ENCODE peak calls at places on chromosomes 16 and 17, in seven cellular contexts. V, D, S, N, C, P and X are unnamed samples.
A peak's percentile ranks its signal among the peaks of the same experiment; 100 is the strongest.

GRCh38 chr17:36008998-36009665 is 7.8 kb upstream of the CCL15 start:
- DNase-seq in V (peak; percentile 12), D (peak; percentile 9), S (no peak), N (peak; percentile 7), C (no peak), P (no peak), X (peak; percentile 50)

GRCh38 chr16:48611329-48612137 is 1.6 kb upstream of the N4BP1 start:
- DNase-seq in V (no peak), D (peak; percentile 89), S (no peak), N (no peak), C (peak; percentile 97), P (no peak), X (peak; percentile 71)

GRCh38 chr17:48818361-48818841 is 1.4 kb upstream of the TTLL6 start:
- DNase-seq in V (no peak), D (peak; percentile 24), S (no peak), N (no peak), C (no peak), P (no peak), X (peak; percentile 90)

GRCh38 chr17:80575057-80575875 is 30.6 kb downstream of the RPTOR start:
- DNase-seq in V (peak; percentile 89), D (peak; percentile 88), S (peak; percentile 86), N (peak; percentile 85), C (peak; percentile 90), P (peak; percentile 58), X (peak; percentile 93)

GRCh38 chr17:43312011-43312410 is 78.2 kb upstream of the RNU2-1 start:
- DNase-seq in V (no peak), D (no peak), S (no peak), N (no peak), C (no peak), P (no peak), X (no peak)

GRCh38 chr16:85330694-85331188 is 218.5 kb upstream of the CIBAR2 start:
- DNase-seq in V (peak; percentile 86), D (peak; percentile 98), S (peak; percentile 67), N (peak; percentile 97), C (peak; percentile 27), P (no peak), X (peak; percentile 85)

GRCh38 chr17:37493249-37494027 is 3.7 kb downstream of the DUSP14 start:
- DNase-seq in V (peak; percentile 94), D (no peak), S (no peak), N (peak; percentile 73), C (peak; percentile 85), P (no peak), X (no peak)

GRCh38 chr16:81366316-81366932 is 51.7 kb downstream of the GAN start:
- DNase-seq in V (peak; percentile 59), D (peak; percentile 34), S (peak; percentile 21), N (peak; percentile 52), C (peak; percentile 17), P (no peak), X (no peak)

GRCh38 chr17:21300601-21301571 is 16.4 kb downstream of the MAP2K3 start:
- DNase-seq in V (no peak), D (no peak), S (no peak), N (no peak), C (no peak), P (no peak), X (no peak)

GRCh38 chr16:66043326-66043725 is 323.2 kb upstream of the CDH5 start:
- DNase-seq in V (no peak), D (no peak), S (no peak), N (no peak), C (no peak), P (no peak), X (no peak)

GRCh38 chr17:36849871-36850348 is 87.4 kb upstream of the LHX1 start:
- DNase-seq in V (peak; percentile 63), D (peak; percentile 97), S (no peak), N (peak; percentile 86), C (no peak), P (no peak), X (no peak)

GRCh38 chr16:78957328-78958100 is 643.0 kb downstream of the MAF start:
- DNase-seq in V (no peak), D (no peak), S (peak; percentile 52), N (no peak), C (peak; percentile 40), P (no peak), X (no peak)

GRCh38 chr17:81487487-81488275 is 24.9 kb downstream of the ACTG1 start:
- DNase-seq in V (peak; percentile 60), D (peak; percentile 75), S (peak; percentile 75), N (peak; percentile 66), C (peak; percentile 53), P (no peak), X (peak; percentile 81)

GRCh38 chr17:56642424-56642823 is 48.9 kb downstream of the NOG start:
- DNase-seq in V (no peak), D (no peak), S (no peak), N (no peak), C (no peak), P (no peak), X (no peak)

GRCh38 chr16:48829911-48830310 is 219.9 kb upstream of the N4BP1 start:
- DNase-seq in V (no peak), D (no peak), S (no peak), N (no peak), C (no peak), P (no peak), X (no peak)

GRCh38 chr16:14284930-14285541 is 213.9 kb downstream of the MRTFB start:
- DNase-seq in V (no peak), D (peak; percentile 82), S (no peak), N (peak; percentile 79), C (peak; percentile 76), P (no peak), X (peak; percentile 72)

GRCh38 chr17:7750321-7750821 is 32.8 kb downstream of the DNAH2 start:
- DNase-seq in V (peak; percentile 89), D (no peak), S (no peak), N (peak; percentile 90), C (peak; percentile 28), P (no peak), X (no peak)

GRCh38 chr17:3037259-3037658 is 26.1 kb downstream of the OR1D5 start:
- DNase-seq in V (no peak), D (no peak), S (no peak), N (no peak), C (no peak), P (no peak), X (no peak)
- H3K18ac ChIP-seq in V (no peak overlapping the region), D (no peak overlapping the region), S (peak overlapping the region; percentile 44), N (no peak overlapping the region), C (no peak overlapping the region), P (no peak overlapping the region), X (no peak overlapping the region)

DNA sequence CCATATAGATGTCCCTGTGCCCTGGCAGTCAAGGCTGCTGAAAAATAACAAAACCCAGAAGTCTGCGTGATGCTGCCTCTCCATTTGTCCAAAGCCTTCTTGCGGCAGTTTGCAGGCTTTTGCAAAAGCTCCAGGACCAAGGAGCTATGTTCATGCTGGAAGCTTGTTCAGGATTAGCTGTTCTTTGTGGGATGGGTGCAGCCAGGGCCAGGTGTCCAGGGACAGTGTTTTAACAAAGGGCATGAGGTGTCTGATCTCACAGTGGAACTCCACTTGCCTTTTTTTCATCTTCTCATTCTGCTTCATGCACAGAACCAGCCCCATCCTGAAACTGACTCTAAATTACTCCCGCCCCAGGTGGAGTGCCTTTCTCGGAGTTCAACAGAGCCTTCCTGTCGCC is 31.7 kb upstream of the STH start:
- DNase-seq in V (no peak), D (no peak), S (no peak), N (no peak), C (no peak), P (no peak), X (no peak)
- H3K18ac ChIP-seq in V (no peak overlapping the region), D (no peak overlapping the region), S (no peak overlapping the region), N (no peak overlapping the region), C (no peak overlapping the region), P (no peak overlapping the region), X (no peak overlapping the region)

GRCh38 chr16:13262270-13263090 is 361.1 kb downstream of the SHISA9 start:
- DNase-seq in V (no peak), D (no peak), S (no peak), N (no peak), C (no peak), P (no peak), X (no peak)
- H3K18ac ChIP-seq in V (no peak overlapping the region), D (no peak overlapping the region), S (no peak overlapping the region), N (no peak overlapping the region), C (no peak overlapping the region), P (no peak overlapping the region), X (no peak overlapping the region)

DNA sequence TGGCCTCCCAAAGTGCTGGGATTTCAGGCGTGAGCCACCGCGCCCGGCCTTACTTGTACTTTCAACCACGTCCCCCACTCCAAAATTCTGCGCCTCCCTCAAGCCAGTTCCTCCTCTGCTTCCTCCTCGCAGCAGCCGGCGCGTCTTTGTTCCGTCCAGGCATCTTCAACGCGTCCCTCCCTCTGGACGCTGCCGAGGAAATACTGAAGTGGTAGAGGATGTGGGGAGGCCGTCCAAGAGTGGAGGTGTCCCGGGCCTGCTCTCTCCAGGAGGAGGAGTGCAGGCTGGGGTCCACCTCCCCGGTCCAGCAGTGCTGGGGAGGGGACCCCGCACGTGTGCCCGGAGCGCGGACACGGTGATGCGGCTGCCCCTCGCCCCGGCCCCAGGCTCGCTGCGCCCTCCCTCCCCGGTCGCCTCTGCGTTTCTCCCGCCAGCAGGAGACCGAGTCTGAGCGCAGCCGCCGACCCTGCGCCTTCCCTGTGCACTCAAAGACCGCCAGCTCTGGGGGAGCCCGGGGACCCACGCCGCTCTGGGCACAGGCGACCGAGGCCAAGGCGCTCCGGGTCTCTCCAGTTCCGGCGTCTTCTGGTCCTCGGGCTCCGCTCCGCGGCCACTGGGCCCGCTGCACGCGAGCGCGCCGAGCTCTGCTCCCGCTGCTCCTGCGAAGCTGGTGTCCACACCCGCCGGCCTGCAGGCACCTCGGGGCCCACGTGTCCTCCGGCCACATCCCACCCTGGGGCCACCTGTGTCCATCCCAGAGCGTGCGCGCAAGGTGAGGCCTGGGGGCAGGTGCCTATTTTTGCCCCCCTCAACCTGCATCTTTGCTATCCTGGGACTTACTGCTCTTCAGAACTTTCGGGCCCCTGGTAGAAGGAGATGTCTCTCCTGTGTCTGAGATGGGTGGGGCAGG is 31.7 kb downstream of the OSBPL7 start:
- DNase-seq in V (peak; percentile 38), D (peak; percentile 65), S (peak; percentile 44), N (peak; percentile 60), C (no peak), P (peak; percentile 31), X (peak; percentile 84)
- H3K18ac ChIP-seq in V (no peak overlapping the region), D (no peak overlapping the region), S (peak overlapping the region; percentile 76), N (no peak overlapping the region), C (no peak overlapping the region), P (peak overlapping the region; percentile 2), X (peak overlapping the region; percentile 28)

DNA sequence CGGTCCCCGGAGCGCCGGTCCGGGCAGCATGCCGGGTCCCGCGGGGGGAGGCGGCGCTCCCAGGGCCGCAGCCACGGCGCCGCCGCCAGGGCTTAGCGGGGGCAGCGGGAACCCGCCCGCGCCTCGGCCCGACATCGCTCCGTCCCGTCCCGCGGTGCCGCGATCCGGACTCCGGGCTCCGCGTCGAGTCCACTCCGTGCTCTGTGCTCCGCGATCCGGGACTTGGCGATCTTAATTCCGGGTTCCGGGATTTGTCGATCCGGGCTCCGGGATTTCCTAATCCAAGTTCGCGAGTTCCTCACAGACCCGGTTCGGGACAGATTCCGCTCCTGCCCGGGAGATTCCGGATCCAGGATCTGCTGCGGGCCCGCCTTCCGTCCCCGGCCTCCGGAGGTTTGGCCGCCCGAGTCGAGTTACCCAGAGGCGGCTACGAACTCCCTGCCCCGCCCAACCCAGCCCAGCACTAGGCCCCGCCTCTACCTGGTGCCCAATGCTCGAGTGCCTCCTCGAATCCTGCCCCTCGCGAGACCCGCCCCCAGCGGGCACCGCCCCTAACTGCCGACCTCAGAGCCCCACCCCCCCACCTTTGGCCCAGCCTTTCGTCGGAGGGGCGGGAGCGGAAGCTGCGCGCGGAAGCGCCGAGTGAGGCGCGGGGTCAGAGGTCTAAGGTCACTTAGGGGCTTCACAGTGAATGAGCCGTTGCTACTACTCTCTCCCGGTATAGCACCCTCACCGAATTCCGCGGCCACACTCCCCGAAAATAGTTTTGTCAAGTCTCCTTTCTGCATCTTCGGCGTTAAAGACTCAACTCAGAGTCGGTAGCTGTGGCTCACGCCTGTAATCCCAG is at the start of gene SMARCD2:
- DNase-seq in V (peak; percentile 99), D (peak; percentile 99), S (peak; percentile 99), N (peak; percentile 99), C (peak; percentile 98), P (peak; percentile 97), X (peak; percentile 100)
- H3K18ac ChIP-seq in V (peak within 1 kb of the TSS; percentile 27), D (peak within 1 kb of the TSS; percentile 98), S (peak within 1 kb of the TSS; percentile 97), N (peak within 1 kb of the TSS; percentile 76), C (peak within 1 kb of the TSS; percentile 77), P (peak within 1 kb of the TSS; percentile 24), X (no peak within 1 kb of the TSS)